ENCODE peak calls at places on chromosomes 3 and 15, in nine cellular contexts. H is MM.1S; X is Karpas-422; S is heart right ventricle; T is CD4-positive, alpha-beta memory T cell; N is adrenal gland; V is lung; R is upper lobe of left lung; E is psoas muscle. B is an unnamed sample.

GRCh38 chr15:37758412-37758811 is 176.0 kb upstream of the TMCO5A start:
- DNase-seq in H (no peak), X (no peak), S (no peak), T (no peak), N (no peak), V (no peak), R (no peak), E (no peak), B (no peak)

GRCh38 chr15:29925227-29926082 is 103.2 kb upstream of the TJP1 start:
- DNase-seq in H (peak; percentile 11), X (peak; percentile 80), S (peak; percentile 81), T (no peak), N (peak; percentile 73), V (peak; percentile 51), R (peak; percentile 49), E (peak; percentile 64), B (peak; percentile 5)

GRCh38 chr15:90232941-90233700 is 620 bp downstream of the CIB1 start:
- DNase-seq in H (peak; percentile 76), X (peak; percentile 84), S (peak; percentile 56), T (no peak), N (peak; percentile 82), V (peak; percentile 73), R (peak; percentile 85), E (peak; percentile 75), B (peak; percentile 36)

GRCh38 chr3:61356678-61357077 is 105.4 kb upstream of the FHIT start:
- DNase-seq in H (no peak), X (no peak), S (no peak), T (no peak), N (no peak), V (no peak), R (no peak), E (no peak), B (no peak)

GRCh38 chr15:34358948-34359347 is 8.0 kb downstream of the LPCAT4 start:
- DNase-seq in H (no peak), X (no peak), S (no peak), T (no peak), N (no peak), V (no peak), R (no peak), E (no peak), B (no peak)

GRCh38 chr15:63990449-63990848 is 55.8 kb downstream of the DAPK2 start:
- DNase-seq in H (no peak), X (no peak), S (no peak), T (no peak), N (no peak), V (no peak), R (peak; percentile 57), E (no peak), B (no peak)

GRCh38 chr15:64653757-64654156 is 121.6 kb downstream of the RBPMS2 start:
- DNase-seq in H (no peak), X (peak; percentile 65), S (no peak), T (peak; percentile 16), N (no peak), V (no peak), R (no peak), E (no peak), B (no peak)

GRCh38 chr15:93151488-93151887 is 62.5 kb upstream of the RGMA start:
- DNase-seq in H (no peak), X (no peak), S (no peak), T (no peak), N (no peak), V (no peak), R (no peak), E (no peak), B (no peak)

GRCh38 chr3:122415762-122416654 is at the start of gene WDR5B:
- DNase-seq in H (peak; percentile 98), X (peak; percentile 99), S (peak; percentile 97), T (peak; percentile 99), N (peak; percentile 98), V (peak; percentile 97), R (peak; percentile 96), E (peak; percentile 99), B (peak; percentile 98)

GRCh38 chr3:144257381-144257780 is 285.8 kb downstream of the DIPK2A start:
- DNase-seq in H (no peak), X (no peak), S (no peak), T (no peak), N (no peak), V (no peak), R (no peak), E (no peak), B (no peak)

GRCh38 chr3:74402821-74403220 is 211.6 kb downstream of the CNTN3 start:
- DNase-seq in H (no peak), X (no peak), S (no peak), T (no peak), N (no peak), V (no peak), R (no peak), E (no peak), B (no peak)

GRCh38 chr15:73888224-73889041 is 15.1 kb downstream of the TBC1D21 start:
- DNase-seq in H (no peak), X (no peak), S (no peak), T (no peak), N (no peak), V (no peak), R (no peak), E (no peak), B (no peak)

GRCh38 chr15:70251246-70251990 is 153.7 kb upstream of the TLE3 start:
- DNase-seq in H (no peak), X (no peak), S (no peak), T (no peak), N (no peak), V (no peak), R (no peak), E (peak; percentile 28), B (no peak)

GRCh38 chr15:23734856-23735255 is 47.8 kb upstream of the NDN start:
- DNase-seq in H (no peak), X (no peak), S (no peak), T (no peak), N (no peak), V (no peak), R (no peak), E (no peak), B (no peak)

GRCh38 chr3:138043266-138044029 is 33.5 kb downstream of the CLDN18 start:
- DNase-seq in H (no peak), X (no peak), S (no peak), T (no peak), N (no peak), V (no peak), R (no peak), E (no peak), B (no peak)
- H3K27ac ChIP-seq in H (no peak overlapping the region), X (no peak overlapping the region), S (no peak overlapping the region), T (no peak overlapping the region), N (no peak overlapping the region), V (no peak overlapping the region), R (no peak overlapping the region), E (no peak overlapping the region), B (no peak overlapping the region)

GRCh38 chr3:45026957-45027356 is 854 bp downstream of the CLEC3B start:
- DNase-seq in H (no peak), X (no peak), S (peak; percentile 86), T (no peak), N (peak; percentile 61), V (no peak), R (no peak), E (peak; percentile 93), B (no peak)
- H3K4me3 ChIP-seq in H (no peak overlapping the region), X (no peak overlapping the region), S (peak overlapping the region; percentile 48), T (no peak overlapping the region), N (no peak overlapping the region), V (peak overlapping the region; percentile 18), R (no peak overlapping the region), E (peak overlapping the region; percentile 57), B (no peak overlapping the region)

GRCh38 chr3:49387721-49388120 is 24.1 kb downstream of the RHOA start:
- DNase-seq in H (no peak), X (no peak), S (no peak), T (no peak), N (no peak), V (no peak), R (no peak), E (no peak), B (no peak)

GRCh38 chr3:49386056-49386756 is 25.6 kb downstream of the RHOA start:
- DNase-seq in H (no peak), X (no peak), S (no peak), T (no peak), N (no peak), V (no peak), R (no peak), E (no peak), B (no peak)

GRCh38 chr3:49383387-49383786 is 25.2 kb upstream of the GPX1 start:
- DNase-seq in H (no peak), X (no peak), S (no peak), T (no peak), N (no peak), V (no peak), R (no peak), E (no peak), B (no peak)

GRCh38 chr3:49388416-49388815 is 23.4 kb downstream of the RHOA start:
- DNase-seq in H (no peak), X (no peak), S (no peak), T (no peak), N (no peak), V (no peak), R (no peak), E (no peak), B (no peak)

DNA sequence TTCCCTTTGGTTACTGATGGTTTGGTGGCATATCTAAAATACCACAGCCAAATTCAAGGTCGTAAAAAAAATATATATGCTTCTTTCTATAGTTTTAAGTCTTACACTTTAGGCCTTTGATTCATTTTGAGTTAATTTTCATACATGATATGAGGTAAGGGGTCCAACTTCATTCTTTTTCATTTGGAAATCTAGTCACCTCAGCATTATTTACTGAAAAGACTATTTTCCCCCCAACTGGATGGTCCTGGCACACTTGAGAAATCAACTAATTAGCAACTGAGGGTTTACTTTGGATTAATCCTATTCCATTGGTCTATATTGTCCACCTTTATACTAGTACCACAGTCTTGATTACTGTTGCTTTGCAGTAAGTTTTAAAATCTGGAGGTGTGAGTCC is 26.2 kb downstream of the RHOA start:
- DNase-seq in H (no peak), X (no peak), S (no peak), T (no peak), N (no peak), V (no peak), R (no peak), E (no peak), B (no peak)
- H3K27ac ChIP-seq in H (no peak overlapping the region), X (no peak overlapping the region), S (no peak overlapping the region), T (no peak overlapping the region), N (no peak overlapping the region), V (no peak overlapping the region), R (no peak overlapping the region), E (no peak overlapping the region), B (no peak overlapping the region)

DNA sequence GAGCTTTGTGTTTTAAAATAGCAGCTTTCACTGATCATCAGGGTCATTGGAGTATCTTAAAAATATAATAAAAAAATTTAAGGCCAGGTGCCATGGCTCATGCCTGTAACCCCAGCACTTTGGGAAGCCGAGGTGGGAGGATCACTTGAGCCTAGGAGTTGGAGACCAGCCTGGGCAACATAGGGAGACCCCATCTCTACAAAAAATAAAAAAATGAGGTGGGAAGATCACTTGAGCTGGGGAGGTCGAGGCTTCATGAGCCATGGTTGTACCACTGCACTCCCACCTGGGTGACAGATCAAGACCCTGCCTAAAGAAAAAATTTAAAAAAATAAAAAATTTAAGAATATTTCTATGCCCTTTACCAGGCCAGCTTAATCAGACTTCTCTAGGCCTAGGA is 1.5 kb downstream of the HMCES start:
- DNase-seq in H (no peak), X (no peak), S (no peak), T (no peak), N (no peak), V (no peak), R (no peak), E (no peak), B (no peak)
- H3K4me3 ChIP-seq in H (peak overlapping the region; percentile 99), X (peak overlapping the region; percentile 98), S (peak overlapping the region; percentile 85), T (peak overlapping the region; percentile 85), N (no peak overlapping the region), V (no peak overlapping the region), R (no peak overlapping the region), E (peak overlapping the region; percentile 92), B (peak overlapping the region; percentile 77)

B was measured in CD4-positive, CD25-positive, alpha-beta regulatory T cell.